ENCODE peak calls at places on chromosomes 3 and 15, in seven cellular contexts. Y, O, E, A, U, C and N are unnamed samples.

GRCh38 chr15:76904461-76905012 is 603 bp downstream of the SCAPER start:
- DNase-seq in Y (peak), O (peak), E (no peak), A (no peak), U (peak), C (peak), N (no peak)

GRCh38 chr15:98308117-98308516 is 340.2 kb upstream of the IGF1R start:
- DNase-seq in Y (no peak), O (no peak), E (no peak), A (no peak), U (no peak), C (no peak), N (no peak)

GRCh38 chr15:42366151-42366550 is 6.8 kb downstream of the CAPN3 start:
- DNase-seq in Y (no peak), O (no peak), E (no peak), A (no peak), U (no peak), C (no peak), N (no peak)

GRCh38 chr3:185929192-185930151 is 8.3 kb downstream of the TRA2B start:
- DNase-seq in Y (no peak), O (no peak), E (no peak), A (no peak), U (no peak), C (no peak), N (no peak)

GRCh38 chr3:193808317-193808716 is 215.3 kb downstream of the OPA1 start:
- DNase-seq in Y (no peak), O (no peak), E (no peak), A (no peak), U (no peak), C (no peak), N (no peak)

GRCh38 chr15:77821188-77821958 is 188.7 kb upstream of the LINGO1 start:
- DNase-seq in Y (peak), O (peak), E (peak), A (peak), U (peak), C (peak), N (no peak)

GRCh38 chr15:55993804-55994539 is 560 bp upstream of the NEDD4 start:
- DNase-seq in Y (peak), O (no peak), E (peak), A (peak), U (no peak), C (no peak), N (no peak)

GRCh38 chr15:47717036-47717611 is at the start of gene SEMA6D:
- DNase-seq in Y (peak), O (peak), E (peak), A (peak), U (peak), C (peak), N (no peak)

GRCh38 chr3:25783661-25784512 is 644 bp upstream of the NGLY1 start:
- DNase-seq in Y (no peak), O (no peak), E (no peak), A (peak), U (no peak), C (peak), N (peak)

GRCh38 chr3:193827831-193828230 is 234.8 kb downstream of the OPA1 start:
- DNase-seq in Y (no peak), O (no peak), E (no peak), A (no peak), U (no peak), C (no peak), N (no peak)

GRCh38 chr15:63531586-63531985 is 27.2 kb downstream of the USP3 start:
- DNase-seq in Y (no peak), O (no peak), E (no peak), A (no peak), U (no peak), C (no peak), N (no peak)

GRCh38 chr3:127542441-127542952 is 48.0 kb downstream of the TPRA1 start:
- DNase-seq in Y (no peak), O (no peak), E (no peak), A (no peak), U (no peak), C (no peak), N (no peak)

GRCh38 chr3:148599478-148599877 is 98.2 kb upstream of the AGTR1 start:
- DNase-seq in Y (no peak), O (no peak), E (no peak), A (no peak), U (no peak), C (peak), N (no peak)

GRCh38 chr15:101488300-101489164 is 975 bp downstream of the PCSK6 start:
- DNase-seq in Y (no peak), O (no peak), E (no peak), A (no peak), U (no peak), C (no peak), N (no peak)

GRCh38 chr3:175443682-175444081 is 584.5 kb downstream of the NAALADL2 start:
- DNase-seq in Y (no peak), O (no peak), E (no peak), A (no peak), U (no peak), C (no peak), N (no peak)

GRCh38 chr3:40137586-40138295 is 171.8 kb upstream of the EIF1B start:
- DNase-seq in Y (no peak), O (no peak), E (peak), A (peak), U (no peak), C (no peak), N (no peak)

GRCh38 chr3:39224288-39224687 is 31.9 kb upstream of the XIRP1 start:
- DNase-seq in Y (no peak), O (no peak), E (no peak), A (no peak), U (no peak), C (no peak), N (no peak)

GRCh38 chr15:98676586-98677270 is 28.4 kb downstream of the IGF1R start:
- DNase-seq in Y (no peak), O (no peak), E (no peak), A (peak), U (no peak), C (no peak), N (no peak)

GRCh38 chr3:143973352-143974021 is 1.9 kb downstream of the DIPK2A start:
- DNase-seq in Y (no peak), O (no peak), E (no peak), A (no peak), U (no peak), C (no peak), N (no peak)

GRCh38 chr3:53809267-53809666 is 37.0 kb downstream of the CHDH start:
- DNase-seq in Y (no peak), O (no peak), E (no peak), A (no peak), U (no peak), C (no peak), N (no peak)

GRCh38 chr15:55108858-55109518 is 87.8 kb downstream of the RSL24D1 start:
- DNase-seq in Y (peak), O (peak), E (no peak), A (peak), U (peak), C (peak), N (no peak)

GRCh38 chr15:53246404-53246803 is 456.3 kb upstream of the ONECUT1 start:
- DNase-seq in Y (no peak), O (no peak), E (no peak), A (no peak), U (no peak), C (no peak), N (no peak)

GRCh38 chr3:191987951-191988350 is 527.0 kb downstream of the PYDC2 start:
- DNase-seq in Y (no peak), O (no peak), E (peak), A (no peak), U (no peak), C (no peak), N (no peak)

GRCh38 chr15:56102401-56102800 is 109.0 kb upstream of the NEDD4 start:
- DNase-seq in Y (no peak), O (no peak), E (no peak), A (no peak), U (no peak), C (no peak), N (no peak)

GRCh38 chr3:172140499-172141391 is 101.4 kb downstream of the FNDC3B start:
- DNase-seq in Y (no peak), O (no peak), E (peak), A (peak), U (no peak), C (peak), N (no peak)
- TF ChIP-seq CTCF in Y (no peak), O (no peak), E (no peak), A (no peak), U (no peak), C (no peak), N (no peak)

DNA sequence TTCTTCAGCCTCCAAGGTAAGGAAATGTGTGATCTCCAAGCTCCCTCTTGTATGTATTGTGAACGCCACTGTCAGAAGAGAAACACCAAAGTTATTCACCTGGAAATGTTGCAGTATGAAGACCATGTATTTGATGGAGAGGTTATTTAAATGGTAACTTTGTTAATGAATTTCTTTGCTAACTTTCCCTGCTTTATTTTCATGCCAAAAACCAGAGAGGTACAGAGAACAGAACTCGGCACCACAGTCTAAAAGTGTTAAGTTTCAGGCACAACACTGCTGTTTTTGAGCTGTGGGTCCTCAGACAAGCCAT is 73.1 kb upstream of the TNFSF10 start:
- DNase-seq in Y (no peak), O (no peak), E (no peak), A (no peak), U (no peak), C (no peak), N (no peak)
- TF ChIP-seq CTCF in Y (no peak), O (peak), E (no peak), A (no peak), U (no peak), C (no peak), N (no peak)

GRCh38 chr15:32825219-32825618 is 107.4 kb downstream of the GREM1 start:
- DNase-seq in Y (no peak), O (no peak), E (peak), A (no peak), U (no peak), C (no peak), N (no peak)

GRCh38 chr15:32826685-32827084 is 108.9 kb downstream of the GREM1 start:
- DNase-seq in Y (no peak), O (no peak), E (no peak), A (no peak), U (no peak), C (no peak), N (no peak)

GRCh38 chr15:32823750-32824149 is 105.9 kb downstream of the GREM1 start:
- DNase-seq in Y (no peak), O (no peak), E (no peak), A (no peak), U (no peak), C (no peak), N (no peak)

GRCh38 chr15:32822739-32823138 is 104.9 kb downstream of the GREM1 start:
- DNase-seq in Y (no peak), O (no peak), E (no peak), A (no peak), U (no peak), C (no peak), N (no peak)

DNA sequence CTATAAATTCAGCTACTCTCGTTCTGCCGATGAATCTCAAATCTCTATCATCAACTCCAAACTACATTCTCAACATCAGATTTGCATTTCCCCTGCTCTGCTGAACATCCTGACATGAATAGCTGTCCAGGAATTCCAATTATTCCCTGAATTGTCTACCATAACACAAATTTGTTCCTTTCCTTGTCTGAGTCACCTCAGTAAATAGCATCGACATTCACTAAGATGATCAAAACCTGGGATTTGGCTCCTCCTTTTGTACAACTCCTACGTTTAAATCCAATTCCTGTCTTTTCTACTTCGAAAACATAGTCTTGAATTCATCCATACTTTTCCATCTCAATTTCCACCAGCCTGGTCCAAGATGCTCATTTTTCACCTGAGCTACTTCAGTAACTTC is 107.0 kb downstream of the GREM1 start:
- DNase-seq in Y (no peak), O (no peak), E (peak), A (peak), U (no peak), C (no peak), N (no peak)
- TF ChIP-seq CTCF in Y (no peak), O (no peak), E (no peak), A (peak), U (no peak), C (no peak), N (no peak)

GRCh38 chr3:139527287-139527686 is 12.3 kb downstream of the RBP1 start:
- DNase-seq in Y (no peak), O (no peak), E (no peak), A (no peak), U (no peak), C (no peak), N (no peak)

GRCh38 chr3:139528281-139528680 is 11.3 kb downstream of the RBP1 start:
- DNase-seq in Y (no peak), O (no peak), E (no peak), A (no peak), U (no peak), C (no peak), N (no peak)

GRCh38 chr3:139528924-139529323 is 10.6 kb downstream of the RBP1 start:
- DNase-seq in Y (no peak), O (no peak), E (no peak), A (no peak), U (no peak), C (no peak), N (no peak)

GRCh38 chr3:139530717-139531116 is 8.8 kb downstream of the RBP1 start:
- DNase-seq in Y (no peak), O (no peak), E (no peak), A (no peak), U (no peak), C (no peak), N (no peak)

GRCh38 chr3:139529624-139530023 is 9.9 kb downstream of the RBP1 start:
- DNase-seq in Y (no peak), O (no peak), E (no peak), A (no peak), U (no peak), C (no peak), N (no peak)
- TF ChIP-seq CTCF in Y (no peak), O (no peak), E (no peak), A (no peak), U (no peak), C (no peak), N (no peak)

GRCh38 chr3:183354874-183355273 is 73.5 kb downstream of the MCF2L2 start:
- DNase-seq in Y (no peak), O (no peak), E (no peak), A (no peak), U (no peak), C (no peak), N (no peak)

GRCh38 chr3:183354325-183354831 is 74.0 kb downstream of the MCF2L2 start:
- DNase-seq in Y (no peak), O (no peak), E (no peak), A (no peak), U (no peak), C (no peak), N (no peak)

GRCh38 chr3:183356920-183357319 is 71.5 kb downstream of the MCF2L2 start:
- DNase-seq in Y (no peak), O (no peak), E (no peak), A (no peak), U (no peak), C (no peak), N (no peak)

GRCh38 chr3:183350164-183350563 is 78.3 kb downstream of the MCF2L2 start:
- DNase-seq in Y (no peak), O (no peak), E (no peak), A (no peak), U (no peak), C (no peak), N (no peak)

GRCh38 chr3:183353421-183353820 is 75.0 kb downstream of the MCF2L2 start:
- DNase-seq in Y (no peak), O (no peak), E (no peak), A (no peak), U (no peak), C (no peak), N (no peak)
- TF ChIP-seq CTCF in Y (no peak), O (no peak), E (no peak), A (no peak), U (no peak), C (no peak), N (no peak)

DNA sequence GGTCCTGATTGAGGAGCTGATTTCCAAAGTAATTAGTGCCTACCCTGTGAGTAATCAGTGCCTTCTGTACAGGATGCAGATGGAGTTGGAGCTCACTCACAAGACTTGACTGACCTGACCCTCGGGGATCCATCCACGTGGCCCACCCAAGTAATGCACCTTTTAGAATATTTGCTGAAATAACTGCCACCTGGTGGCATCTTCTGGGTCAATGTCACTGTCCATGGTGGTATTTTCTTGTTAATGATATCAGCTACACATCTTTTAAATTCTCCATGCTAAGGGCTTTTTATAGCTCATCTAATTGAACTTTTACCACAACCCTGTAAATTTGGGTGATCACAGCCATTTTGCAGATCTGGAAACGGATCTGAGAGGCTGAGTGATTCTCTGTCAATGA is 74.3 kb upstream of the ANKRD34C start:
- DNase-seq in Y (no peak), O (no peak), E (no peak), A (no peak), U (no peak), C (no peak), N (no peak)
- TF ChIP-seq CTCF in Y (peak), O (no peak), E (no peak), A (peak), U (no peak), C (no peak), N (no peak)

GRCh38 chr3:50532062-50532705 is 28.8 kb upstream of the CACNA2D2 start:
- DNase-seq in Y (no peak), O (no peak), E (no peak), A (peak), U (no peak), C (no peak), N (no peak)
- TF ChIP-seq CTCF in Y (no peak), O (peak), E (peak), A (peak), U (no peak), C (no peak), N (no peak)